ENCODE peak calls at places on chromosomes 12 and 14, in eight cellular contexts. K is NCI-H446; N is GM23248; Q is naive thymus-derived CD8-positive, alpha-beta T cell; D is bronchial epithelial cell; J is iris pigment epithelial cell; E is NCI-H345; G is nephron progenitor cell. T is an unnamed sample.

GRCh38 chr14:91286530-91286937 is 42.0 kb upstream of the GPR68 start:
- DNase-seq in Q (peak), J (peak), D (peak), G (peak), K (peak), N (peak), E (peak), T (peak)

GRCh38 chr14:84458881-84459280 is 1071.1 kb upstream of the FLRT2 start:
- DNase-seq in Q (no peak), E (no peak), N (no peak), J (no peak), G (no peak), D (no peak), K (no peak), T (no peak)

GRCh38 chr12:125852116-125852515 is 786.9 kb downstream of the AACS start:
- DNase-seq in N (no peak), D (no peak), J (no peak), E (no peak), K (no peak), Q (no peak), G (no peak), T (no peak)

GRCh38 chr12:123591702-123592481 is 7.5 kb downstream of the TMED2 start:
- DNase-seq in D (no peak), G (no peak), E (no peak), J (peak), N (peak), K (no peak), Q (no peak), T (no peak)

GRCh38 chr14:53714495-53715389 is 241.9 kb downstream of the BMP4 start:
- DNase-seq in Q (no peak), J (no peak), K (no peak), D (no peak), E (no peak), G (no peak), N (no peak), T (no peak)

GRCh38 chr12:23830210-23830609 is 119.3 kb downstream of the SOX5 start:
- DNase-seq in E (peak), J (no peak), N (no peak), D (no peak), G (no peak), Q (no peak), K (no peak), T (no peak)

GRCh38 chr14:70359076-70359424 is 433 bp downstream of the COX16 start:
- DNase-seq in J (no peak), E (peak), N (peak), Q (no peak), D (no peak), K (no peak), G (no peak), T (no peak)

GRCh38 chr12:4450551-4451112 is 5.0 kb upstream of the FGF6 start:
- DNase-seq in J (no peak), G (no peak), K (no peak), N (no peak), D (no peak), E (no peak), Q (no peak), T (peak)

GRCh38 chr14:33120966-33121365 is 182.3 kb downstream of the NPAS3 start:
- DNase-seq in N (peak), E (no peak), J (peak), D (peak), Q (no peak), G (no peak), K (no peak), T (peak)

GRCh38 chr12:122306407-122306806 is 40.1 kb upstream of the VPS33A start:
- DNase-seq in G (peak), D (no peak), N (no peak), E (no peak), K (no peak), Q (no peak), J (no peak), T (no peak)

GRCh38 chr14:75279739-75280447 is 1.3 kb downstream of the FOS start:
- DNase-seq in Q (peak), K (no peak), J (peak), D (no peak), N (peak), G (peak), E (no peak), T (peak)

GRCh38 chr14:74510955-74511354 is 17.4 kb downstream of the ISCA2 start:
- DNase-seq in N (peak), E (no peak), Q (no peak), J (peak), D (peak), G (no peak), K (no peak), T (peak)

GRCh38 chr12:58918475-58918874 is 1.8 kb downstream of the LRIG3 start:
- DNase-seq in D (peak), K (no peak), Q (no peak), G (no peak), E (peak), N (peak), J (no peak), T (no peak)

GRCh38 chr12:54549774-54550451 is 512 bp downstream of the PDE1B start:
- DNase-seq in G (no peak), K (no peak), N (peak), Q (no peak), D (peak), J (no peak), E (peak), T (peak)

GRCh38 chr14:57390037-57390805 is at the start of gene NAA30:
- DNase-seq in D (peak), E (peak), Q (peak), G (peak), J (peak), N (peak), K (peak), T (peak)

GRCh38 chr12:19031032-19031431 is 98.5 kb upstream of the PLEKHA5 start:
- DNase-seq in N (peak), Q (no peak), K (no peak), J (peak), D (peak), G (no peak), E (no peak), T (peak)

GRCh38 chr14:55802986-55803431 is 223.0 kb downstream of the KTN1 start:
- DNase-seq in E (no peak), K (no peak), D (peak), J (peak), N (peak), Q (no peak), G (no peak), T (peak)

GRCh38 chr12:48352157-48352775 is 1.5 kb upstream of the ZNF641 start:
- DNase-seq in D (no peak), E (no peak), N (no peak), G (no peak), J (no peak), K (no peak), Q (no peak), T (no peak)

GRCh38 chr12:55995366-55995765 is 1.7 kb upstream of the SUOX start:
- DNase-seq in N (no peak), G (no peak), D (no peak), K (no peak), E (no peak), J (no peak), Q (no peak), T (no peak)

GRCh38 chr12:5840900-5841299 is 104.2 kb downstream of the ANO2 start:
- DNase-seq in J (no peak), N (no peak), E (no peak), G (no peak), D (no peak), K (no peak), Q (no peak), T (no peak)

GRCh38 chr12:111529424-111530368 is 69.4 kb downstream of the ATXN2 start:
- DNase-seq in D (peak), K (peak), G (peak), J (peak), Q (peak), N (peak), E (peak), T (peak)

GRCh38 chr12:49944046-49944445 is 6.5 kb upstream of the AQP2 start:
- DNase-seq in J (no peak), D (no peak), Q (no peak), K (no peak), G (no peak), N (no peak), E (no peak), T (no peak)

GRCh38 chr14:21526672-21527319 is 650 bp upstream of the SALL2 start:
- DNase-seq in J (no peak), K (no peak), E (peak), G (peak), Q (no peak), N (no peak), D (no peak), T (no peak)

GRCh38 chr14:85071447-85071846 is 458.5 kb upstream of the FLRT2 start:
- DNase-seq in Q (no peak), K (no peak), J (no peak), G (no peak), E (no peak), N (no peak), D (no peak), T (no peak)

GRCh38 chr14:89477391-89477790 is 60.4 kb upstream of the FOXN3 start:
- DNase-seq in J (no peak), D (no peak), N (no peak), K (no peak), G (no peak), Q (no peak), E (no peak), T (no peak)

GRCh38 chr12:119061208-119061796 is 80.0 kb downstream of the SRRM4 start:
- DNase-seq in G (peak), Q (no peak), K (no peak), N (peak), D (peak), E (peak), J (peak), T (peak)

GRCh38 chr12:112349440-112349839 is 32.8 kb downstream of the HECTD4 start:
- DNase-seq in G (no peak), E (no peak), K (peak), J (peak), N (no peak), D (no peak), Q (no peak), T (no peak)

GRCh38 chr14:50231475-50232275 is at the start of gene SOS2:
- DNase-seq in J (peak), E (peak), D (peak), N (peak), K (peak), Q (peak), G (peak), T (peak)

GRCh38 chr12:31491819-31492598 is 98.9 kb downstream of the DENND5B start:
- DNase-seq in E (no peak), D (peak), Q (no peak), J (peak), K (no peak), N (peak), G (no peak), T (peak)

GRCh38 chr12:82866227-82866803 is 179.6 kb downstream of the TMTC2 start:
- DNase-seq in E (no peak), K (peak), N (no peak), Q (no peak), G (no peak), D (no peak), J (no peak), T (no peak)

GRCh38 chr12:1855241-1855640 is 34.9 kb downstream of the LRTM2 start:
- DNase-seq in N (peak), K (no peak), D (no peak), Q (no peak), G (no peak), E (no peak), J (peak), T (peak)

GRCh38 chr12:67508830-67509229 is 139.7 kb upstream of the DYRK2 start:
- DNase-seq in Q (no peak), D (no peak), N (peak), E (no peak), G (no peak), J (no peak), K (no peak), T (no peak)

GRCh38 chr14:25049127-25049558 is 804 bp downstream of the STXBP6 start:
- DNase-seq in J (peak), D (no peak), K (no peak), E (no peak), G (peak), Q (no peak), N (peak), T (no peak)

GRCh38 chr12:104006929-104007328 is 41.3 kb downstream of the TDG start:
- DNase-seq in N (peak), G (no peak), E (no peak), Q (no peak), J (peak), K (no peak), D (peak), T (peak)

GRCh38 chr14:53458368-53458814 is 305.3 kb upstream of the DDHD1 start:
- DNase-seq in Q (no peak), G (no peak), D (peak), E (no peak), K (no peak), N (peak), J (peak), T (peak)

GRCh38 chr14:82724296-82724695 is 1190.6 kb upstream of the SEL1L start:
- DNase-seq in D (peak), G (no peak), J (no peak), K (no peak), Q (no peak), E (no peak), N (no peak), T (no peak)